ENCODE peak calls at places on chromosomes 16 and 17, in eight cellular contexts. V, B, Z, A, I, U, E and P are unnamed samples.
A peak's percentile ranks its signal among the peaks of the same experiment; 100 is the strongest.

GRCh38 chr16:84483882-84484565 is 20.4 kb downstream of the MEAK7 start:
- DNase-seq in V (no peak), B (no peak), Z (no peak), A (no peak), I (no peak), U (no peak), E (no peak), P (no peak)

GRCh38 chr17:5200360-5200759 is 8.7 kb upstream of the ZNF594 start:
- DNase-seq in V (no peak), B (no peak), Z (no peak), A (no peak), I (no peak), U (no peak), E (no peak), P (no peak)

GRCh38 chr16:49015189-49015540 is 266.5 kb downstream of the CBLN1 start:
- DNase-seq in V (no peak), B (no peak), Z (no peak), A (no peak), I (no peak), U (no peak), E (no peak), P (no peak)

GRCh38 chr17:73304971-73305786 is 6.6 kb downstream of the CDC42EP4 start:
- DNase-seq in V (peak; percentile 64), B (no peak), Z (peak; percentile 78), A (peak; percentile 90), I (peak; percentile 55), U (peak; percentile 97), E (peak; percentile 71), P (peak; percentile 96)

GRCh38 chr17:50348522-50349240 is 2.8 kb downstream of the XYLT2 start:
- DNase-seq in V (no peak), B (no peak), Z (peak; percentile 53), A (no peak), I (no peak), U (peak; percentile 66), E (no peak), P (peak; percentile 35)

GRCh38 chr17:75394332-75394918 is 11.1 kb downstream of the GRB2 start:
- DNase-seq in V (no peak), B (no peak), Z (no peak), A (no peak), I (no peak), U (peak; percentile 39), E (no peak), P (peak; percentile 24)

GRCh38 chr17:18966831-18967624 is 15.1 kb downstream of the SLC5A10 start:
- DNase-seq in V (no peak), B (no peak), Z (peak; percentile 52), A (no peak), I (no peak), U (peak; percentile 24), E (no peak), P (no peak)

GRCh38 chr16:75486014-75486404 is 9.2 kb downstream of the CHST6 start:
- DNase-seq in V (no peak), B (no peak), Z (no peak), A (no peak), I (no peak), U (no peak), E (no peak), P (no peak)

GRCh38 chr17:32350662-32351418 is 883 bp downstream of the ZNF207 start:
- DNase-seq in V (peak; percentile 44), B (peak; percentile 34), Z (peak; percentile 62), A (no peak), I (no peak), U (peak; percentile 91), E (no peak), P (peak; percentile 85)

GRCh38 chr17:31105991-31106390 is 11.2 kb downstream of the NF1 start:
- DNase-seq in V (no peak), B (no peak), Z (no peak), A (no peak), I (no peak), U (no peak), E (no peak), P (no peak)

GRCh38 chr17:82944990-82945389 is 105.2 kb upstream of the ZNF750 start:
- DNase-seq in V (no peak), B (no peak), Z (no peak), A (no peak), I (no peak), U (no peak), E (no peak), P (no peak)

GRCh38 chr17:82947051-82947991 is 107.5 kb upstream of the ZNF750 start:
- DNase-seq in V (peak; percentile 8), B (no peak), Z (no peak), A (no peak), I (no peak), U (no peak), E (no peak), P (no peak)

GRCh38 chr17:82948081-82948511 is 108.3 kb upstream of the ZNF750 start:
- DNase-seq in V (peak; percentile 4), B (no peak), Z (no peak), A (no peak), I (no peak), U (no peak), E (no peak), P (no peak)

GRCh38 chr17:82943751-82944150 is 103.9 kb upstream of the ZNF750 start:
- DNase-seq in V (peak; percentile 8), B (no peak), Z (no peak), A (no peak), I (no peak), U (no peak), E (no peak), P (no peak)

GRCh38 chr17:82946081-82946480 is 106.3 kb upstream of the ZNF750 start:
- DNase-seq in V (no peak), B (no peak), Z (no peak), A (no peak), I (no peak), U (no peak), E (no peak), P (no peak)
- H3K9me3 ChIP-seq in V (no peaks in the 10 kb centered on the region), B (peaks cover 13% of the 10 kb centered on the region), Z (peaks cover 59% of the 10 kb centered on the region), A (peaks cover 30% of the 10 kb centered on the region), I (peaks cover 23% of the 10 kb centered on the region), U (no peaks in the 10 kb centered on the region), E (peaks cover 80% of the 10 kb centered on the region), P (peaks cover 65% of the 10 kb centered on the region)

DNA sequence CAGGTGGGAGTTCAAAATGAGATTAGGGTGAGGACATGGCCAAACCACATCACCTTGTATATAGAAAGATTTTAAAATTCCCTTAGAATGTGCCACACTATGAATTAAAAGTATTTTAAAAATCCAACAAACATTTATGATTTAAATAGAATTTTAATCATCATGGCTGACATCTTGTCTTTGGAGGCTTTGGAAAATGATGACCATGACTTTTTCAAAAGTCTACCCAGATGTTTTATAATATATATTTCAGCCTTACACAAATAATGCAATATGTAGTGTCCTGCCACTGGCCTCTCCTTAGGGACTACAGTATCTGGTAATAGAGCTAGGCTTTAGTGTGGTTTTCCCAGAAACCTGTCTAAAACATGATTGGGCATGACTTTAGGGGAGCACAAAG is 1353.4 kb upstream of the GOT2 start:
- DNase-seq in V (no peak), B (no peak), Z (no peak), A (no peak), I (no peak), U (no peak), E (no peak), P (no peak)
- H3K9me3 ChIP-seq in V (no peaks in the 10 kb centered on the region), B (no peaks in the 10 kb centered on the region), Z (peaks cover 4% of the 10 kb centered on the region), A (no peaks in the 10 kb centered on the region), I (no peaks in the 10 kb centered on the region), U (no peaks in the 10 kb centered on the region), E (no peaks in the 10 kb centered on the region), P (no peaks in the 10 kb centered on the region)

GRCh38 chr16:35788381-35788780 is 2329.0 kb downstream of the TP53TG3F start:
- DNase-seq in V (no peak), B (no peak), Z (no peak), A (no peak), I (no peak), U (no peak), E (no peak), P (no peak)
- H3K9me3 ChIP-seq in V (no peaks in the 10 kb centered on the region), B (no peaks in the 10 kb centered on the region), Z (peaks cover 52% of the 10 kb centered on the region), A (peaks cover 41% of the 10 kb centered on the region), I (no peaks in the 10 kb centered on the region), U (no peaks in the 10 kb centered on the region), E (peaks cover 6% of the 10 kb centered on the region), P (peaks cover 44% of the 10 kb centered on the region)

DNA sequence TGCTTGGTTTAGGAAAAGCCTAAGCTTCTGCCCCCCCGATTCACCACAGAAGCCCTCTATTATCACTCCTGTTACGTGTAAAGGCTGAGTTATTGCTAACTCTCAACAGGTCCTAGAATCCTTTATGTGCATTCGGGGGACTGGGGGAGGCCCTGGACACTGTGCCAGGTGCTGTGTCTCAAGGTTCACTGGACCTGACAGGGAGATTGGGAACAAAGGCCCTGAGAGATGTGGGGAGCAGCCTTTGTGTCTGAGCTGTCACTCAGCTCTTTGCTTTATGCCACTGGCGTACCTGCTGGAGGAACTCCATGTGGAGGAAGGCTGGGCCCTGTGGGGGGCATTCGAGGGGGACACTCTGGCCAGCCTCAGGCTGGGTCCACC is 65.9 kb downstream of the METRNL start:
- DNase-seq in V (no peak), B (no peak), Z (no peak), A (no peak), I (no peak), U (no peak), E (no peak), P (no peak)
- H3K9me3 ChIP-seq in V (no peaks in the 10 kb centered on the region), B (no peaks in the 10 kb centered on the region), Z (peaks cover 14% of the 10 kb centered on the region), A (peaks cover 9% of the 10 kb centered on the region), I (peaks cover 17% of the 10 kb centered on the region), U (no peaks in the 10 kb centered on the region), E (peaks cover 26% of the 10 kb centered on the region), P (peaks cover 21% of the 10 kb centered on the region)

GRCh38 chr17:61701334-61701733 is 110.3 kb upstream of the NACA2 start:
- DNase-seq in V (no peak), B (no peak), Z (no peak), A (no peak), I (no peak), U (no peak), E (no peak), P (no peak)
- H3K9me3 ChIP-seq in V (peaks cover 2% of the 10 kb centered on the region), B (peaks cover 14% of the 10 kb centered on the region), Z (peaks cover 19% of the 10 kb centered on the region), A (peaks cover 52% of the 10 kb centered on the region), I (peaks cover 27% of the 10 kb centered on the region), U (peaks cover 8% of the 10 kb centered on the region), E (peaks cover 41% of the 10 kb centered on the region), P (peaks cover 51% of the 10 kb centered on the region)